ENCODE peak calls at places on chromosomes 5 and 9, in four cellular contexts. T is sigmoid colon, C is NB4, R is HCT116. H is an unnamed sample.

GRCh38 chr9:127444921-127445850 is 6.0 kb downstream of the RPL12 start:
- DNase-seq in T (no peak), C (peak), R (no peak), H (no peak)

GRCh38 chr9:77916410-77916819 is 115.2 kb downstream of the GNAQ start:
- DNase-seq in T (no peak), C (no peak), R (no peak), H (no peak)

GRCh38 chr5:98205691-98206461 is 567.6 kb upstream of the RGMB start:
- DNase-seq in T (no peak), C (no peak), R (no peak), H (no peak)

GRCh38 chr5:38807570-38808461 is 38.0 kb upstream of the OSMR start:
- DNase-seq in T (no peak), C (no peak), R (no peak), H (no peak)

GRCh38 chr5:9423611-9424010 is 122.3 kb downstream of the SEMA5A start:
- DNase-seq in T (no peak), C (no peak), R (no peak), H (no peak)

GRCh38 chr9:75149841-75150241 is 61.5 kb downstream of the OSTF1 start:
- DNase-seq in T (no peak), C (peak), R (no peak), H (no peak)

GRCh38 chr5:120684213-120684612 is 220.1 kb downstream of the PRR16 start:
- DNase-seq in T (no peak), C (peak), R (peak), H (no peak)

GRCh38 chr5:94690778-94691177 is 72.3 kb downstream of the SLF1 start:
- DNase-seq in T (no peak), C (no peak), R (no peak), H (no peak)

GRCh38 chr9:126652140-126652558 is 38.4 kb downstream of the LMX1B start:
- DNase-seq in T (no peak), C (no peak), R (no peak), H (no peak)

GRCh38 chr5:102670224-102670836 is 84.8 kb upstream of the PAM start:
- DNase-seq in T (no peak), C (peak), R (peak), H (peak)

GRCh38 chr9:122538757-122539156 is 11.7 kb upstream of the OR1N1 start:
- DNase-seq in T (no peak), C (no peak), R (no peak), H (no peak)

GRCh38 chr9:19643875-19644274 is 145.0 kb downstream of the SLC24A2 start:
- DNase-seq in T (no peak), C (no peak), R (no peak), H (no peak)

GRCh38 chr5:134533115-134533815 is 7.8 kb downstream of the JADE2 start:
- DNase-seq in T (peak), C (peak), R (no peak), H (no peak)

GRCh38 chr9:34072410-34072809 is 23.7 kb upstream of the UBAP2 start:
- DNase-seq in T (no peak), C (no peak), R (peak), H (no peak)

GRCh38 chr5:66821626-66822429 is 225.6 kb downstream of the MAST4 start:
- DNase-seq in T (no peak), C (no peak), R (no peak), H (no peak)

GRCh38 chr5:139494832-139495231 is 12.3 kb upstream of the STING1 start:
- DNase-seq in T (no peak), C (no peak), R (no peak), H (no peak)

GRCh38 chr5:59599729-59600128 is 293.8 kb downstream of the PDE4D start:
- DNase-seq in T (no peak), C (no peak), R (no peak), H (no peak)

GRCh38 chr5:71790433-71790832 is 71.4 kb downstream of the CARTPT start:
- DNase-seq in T (no peak), C (no peak), R (no peak), H (no peak)

GRCh38 chr5:36305571-36306326 is 4.0 kb upstream of the RANBP3L start:
- DNase-seq in T (peak), C (peak), R (peak), H (peak)

GRCh38 chr5:159061186-159061796 is 38.4 kb downstream of the EBF1 start:
- DNase-seq in T (peak), C (no peak), R (no peak), H (no peak)

GRCh38 chr9:100549048-100549447 is 28.8 kb upstream of the CAVIN4 start:
- DNase-seq in T (no peak), C (no peak), R (no peak), H (no peak)

GRCh38 chr9:9352877-9353481 is 1259.8 kb downstream of the PTPRD start:
- DNase-seq in T (no peak), C (peak), R (no peak), H (peak)

GRCh38 chr9:98361645-98362044 is 106.2 kb upstream of the TBC1D2 start:
- DNase-seq in T (no peak), C (no peak), R (no peak), H (no peak)

DNA sequence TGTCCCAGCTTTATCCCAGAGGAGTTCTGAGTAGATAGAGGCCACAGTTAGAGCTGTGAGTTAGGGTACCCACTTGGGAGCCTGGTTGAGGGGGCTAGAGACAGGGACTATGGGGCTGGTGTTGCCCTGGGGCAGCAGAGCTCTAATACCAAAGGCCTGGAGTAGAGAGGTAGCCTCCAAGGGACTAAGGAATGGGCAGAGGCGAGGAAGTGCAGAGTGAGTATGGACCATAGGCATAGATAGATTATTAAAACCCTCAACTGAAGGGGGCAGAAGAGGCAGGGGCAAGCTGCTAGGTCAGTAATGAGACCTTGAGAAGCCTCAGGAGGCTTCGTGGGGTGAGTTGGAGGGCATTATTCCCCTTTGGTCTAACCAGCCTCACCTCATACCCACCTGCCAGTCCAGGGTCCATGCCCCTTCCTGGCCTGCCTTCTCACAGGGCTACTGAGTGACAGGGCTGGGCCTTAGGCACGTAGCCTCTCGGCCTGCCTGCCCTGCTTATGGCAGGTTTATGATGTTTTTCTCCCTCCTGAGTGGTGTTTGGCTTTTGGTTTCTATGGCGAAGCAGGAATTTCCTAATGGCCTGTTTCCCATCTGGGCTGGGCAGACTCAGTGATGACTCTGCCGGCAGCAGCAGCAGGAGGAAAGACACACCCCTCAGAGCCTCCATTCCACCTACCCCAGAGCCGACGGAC is 8.0 kb downstream of the PDLIM4 start:
- DNase-seq in T (peak), C (no peak), R (no peak), H (no peak)
- TF ChIP-seq POLR2A in T (no peak), C (no peak), R (no peak), H (no peak)

GRCh38 chr9:15553528-15553898 is 670 bp downstream of the CCDC171 start:
- DNase-seq in T (no peak), C (no peak), R (no peak), H (no peak)

GRCh38 chr9:15552641-15553527 is at the start of gene CCDC171:
- DNase-seq in T (peak), C (peak), R (peak), H (peak)
- TF ChIP-seq POLR2A in T (peak), C (peak), R (peak), H (peak)

DNA sequence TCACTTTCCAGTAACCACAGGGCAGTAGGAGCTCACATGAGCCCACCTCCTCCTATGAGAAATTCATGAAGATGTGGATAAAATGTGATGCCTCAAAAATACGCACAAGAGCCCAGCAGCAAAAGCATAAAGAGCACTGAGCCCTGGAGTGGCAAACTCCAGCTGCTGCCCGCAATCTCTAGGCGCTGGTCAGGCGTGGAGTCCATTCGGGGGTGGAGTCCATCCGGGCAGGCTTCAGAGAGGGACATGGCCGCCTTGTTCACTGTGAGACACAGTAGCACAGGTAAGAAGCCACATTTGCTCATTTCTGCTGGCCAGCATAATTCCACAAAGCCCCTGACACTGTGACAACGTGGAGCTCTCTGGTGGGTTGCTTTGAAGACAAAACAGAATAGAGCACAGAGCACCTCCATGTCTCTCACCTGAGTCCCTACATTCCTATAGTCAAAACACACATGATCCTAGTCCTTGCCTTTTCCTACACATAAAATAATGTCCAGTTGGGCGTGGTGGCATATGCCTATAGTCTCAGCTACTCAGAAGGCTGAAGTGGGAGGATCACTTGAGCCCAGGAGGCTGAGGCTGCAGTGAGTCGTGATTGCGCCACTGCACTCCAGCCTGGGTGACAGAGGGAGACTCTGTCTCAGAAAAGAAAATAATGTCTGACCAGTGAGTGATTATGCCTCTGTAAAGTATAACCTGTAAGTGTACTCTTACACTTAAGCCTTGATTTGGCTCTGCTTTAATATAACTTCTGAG is 365.2 kb downstream of the GADD45G start:
- DNase-seq in T (no peak), C (peak), R (no peak), H (no peak)
- TF ChIP-seq POLR2A in T (no peak), C (no peak), R (no peak), H (no peak)

DNA sequence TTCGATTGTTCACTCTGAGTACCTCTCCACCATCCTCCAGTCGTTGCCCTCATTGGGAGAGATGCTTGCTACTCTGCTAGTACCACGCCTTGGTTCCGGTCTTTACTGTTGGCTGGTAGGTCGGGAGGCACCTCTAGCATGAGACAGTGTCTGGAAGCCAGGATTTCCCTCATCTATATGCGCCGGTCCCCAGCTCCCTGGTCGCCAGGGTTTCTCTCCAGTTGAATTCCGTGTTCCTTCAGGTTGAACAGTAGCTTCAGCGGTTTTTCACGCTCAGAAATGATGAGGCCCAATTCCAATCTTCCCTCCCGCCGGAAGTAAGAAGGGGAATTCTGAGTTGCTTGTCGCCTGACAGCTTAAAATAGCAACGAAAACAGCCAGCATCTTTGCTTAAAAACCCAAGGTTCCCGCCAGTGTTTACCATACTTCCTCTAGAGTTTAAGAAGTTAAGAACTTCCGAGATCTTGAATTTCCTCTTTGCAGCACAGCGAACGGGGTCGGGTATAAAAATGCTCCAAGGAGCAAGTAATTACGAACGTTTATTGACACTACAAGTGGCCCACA is 1.3 kb upstream of the ST8SIA4 start:
- DNase-seq in T (peak), C (peak), R (no peak), H (peak)
- TF ChIP-seq POLR2A in T (no peak), C (peak), R (no peak), H (no peak)

H was measured in erythroblast.